ENCODE peak calls at places on chromosome 2, in five cellular contexts. J is spleen, C is body of pancreas, H is K562, N is esophagus squamous epithelium. G is an unnamed sample.

GRCh38 chr2:182767578-182767977 is 51.5 kb downstream of the DNAJC10 start:
- DNase-seq in J (no peak), C (no peak), H (no peak), N (no peak), G (peak; percentile 13)

GRCh38 chr2:79393806-79394484 is 118.9 kb upstream of the CTNNA2 start:
- DNase-seq in J (no peak), C (peak; percentile 8), H (no peak), N (no peak), G (no peak)

GRCh38 chr2:7794916-7795315 is 877.7 kb downstream of the RNF144A start:
- DNase-seq in J (no peak), C (peak; percentile 60), H (no peak), N (no peak), G (no peak)

GRCh38 chr2:16405551-16405950 is 260.1 kb downstream of the CYRIA start:
- DNase-seq in J (no peak), C (no peak), H (no peak), N (no peak), G (peak; percentile 65)

GRCh38 chr2:133045787-133046186 is 375.8 kb upstream of the LYPD1 start:
- DNase-seq in J (no peak), C (no peak), H (no peak), N (no peak), G (no peak)

GRCh38 chr2:127157651-127158460 is 50.9 kb upstream of the BIN1 start:
- DNase-seq in J (no peak), C (no peak), H (no peak), N (no peak), G (no peak)

GRCh38 chr2:99857867-99858444 is 284.4 kb downstream of the AFF3 start:
- DNase-seq in J (no peak), C (no peak), H (no peak), N (no peak), G (no peak)

GRCh38 chr2:166565501-166565900 is 71.5 kb upstream of the SCN7A start:
- DNase-seq in J (no peak), C (no peak), H (no peak), N (no peak), G (no peak)

GRCh38 chr2:28750316-28751101 is 1.1 kb upstream of the PPP1CB start:
- DNase-seq in J (no peak), C (peak; percentile 50), H (peak; percentile 23), N (no peak), G (peak; percentile 75)

GRCh38 chr2:160582481-160583161 is 89.0 kb upstream of the RBMS1 start:
- DNase-seq in J (no peak), C (peak; percentile 27), H (no peak), N (no peak), G (no peak)

GRCh38 chr2:2861666-2862240 is 515.9 kb downstream of the EIPR1 start:
- DNase-seq in J (peak; percentile 58), C (no peak), H (no peak), N (no peak), G (no peak)

GRCh38 chr2:217090024-217090473 is 230.2 kb upstream of the TNP1 start:
- DNase-seq in J (no peak), C (no peak), H (peak; percentile 45), N (no peak), G (peak; percentile 18)

GRCh38 chr2:46901611-46902010 is 14.0 kb downstream of the MCFD2 start:
- DNase-seq in J (no peak), C (no peak), H (no peak), N (no peak), G (no peak)

DNA sequence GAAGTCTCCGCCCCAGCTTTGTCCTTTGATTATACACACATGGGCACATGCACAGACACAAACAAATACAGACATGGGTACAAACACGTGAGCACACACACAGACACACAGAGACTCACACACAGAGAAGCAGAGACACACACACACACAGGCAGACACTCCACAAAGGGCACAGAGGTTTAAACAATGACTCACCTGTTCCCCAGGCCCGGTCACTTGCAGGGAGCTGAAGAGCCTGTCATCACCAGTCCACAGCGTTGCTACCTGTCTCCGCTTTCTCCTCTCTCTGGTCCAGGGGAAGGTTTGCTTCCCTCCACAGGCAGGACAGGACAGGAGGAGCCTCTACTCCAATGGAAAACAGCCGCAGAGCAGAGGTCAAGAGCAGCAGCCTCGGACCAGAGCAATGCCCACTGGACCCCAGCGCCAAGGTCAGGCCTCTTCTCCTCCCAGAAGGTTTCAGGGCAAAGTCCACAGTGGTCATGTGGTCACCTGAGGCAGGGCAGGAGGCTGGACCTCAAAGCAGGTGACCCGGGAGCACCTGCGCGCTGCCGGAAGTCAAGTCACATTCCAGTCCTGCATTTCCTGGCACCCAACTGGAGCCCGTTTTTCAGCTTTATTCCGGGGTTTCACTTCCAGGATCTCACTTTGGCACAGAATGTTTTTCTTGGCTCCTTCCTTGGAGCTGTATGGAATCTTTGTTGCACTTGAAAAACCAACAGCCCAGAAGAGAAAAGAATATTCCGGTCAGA is at the start of gene RAB17:
- DNase-seq in J (peak; percentile 49), C (peak; percentile 94), H (no peak), N (no peak), G (no peak)
- TF ChIP-seq POLR2A in J (no peak), C (peak; percentile 14), H (no peak), N (no peak), G (no peak)

GRCh38 chr2:231715499-231715837 is 7.1 kb downstream of the PTMA start:
- DNase-seq in J (no peak), C (no peak), H (no peak), N (no peak), G (no peak)

GRCh38 chr2:231715988-231716616 is 7.8 kb downstream of the PTMA start:
- DNase-seq in J (peak; percentile 77), C (no peak), H (peak; percentile 25), N (no peak), G (no peak)

GRCh38 chr2:231711677-231712461 is 3.5 kb downstream of the PTMA start:
- DNase-seq in J (peak; percentile 77), C (no peak), H (no peak), N (no peak), G (no peak)

GRCh38 chr2:231714639-231715498 is 6.5 kb downstream of the PTMA start:
- DNase-seq in J (peak; percentile 90), C (peak; percentile 78), H (peak; percentile 51), N (no peak), G (peak; percentile 84)

DNA sequence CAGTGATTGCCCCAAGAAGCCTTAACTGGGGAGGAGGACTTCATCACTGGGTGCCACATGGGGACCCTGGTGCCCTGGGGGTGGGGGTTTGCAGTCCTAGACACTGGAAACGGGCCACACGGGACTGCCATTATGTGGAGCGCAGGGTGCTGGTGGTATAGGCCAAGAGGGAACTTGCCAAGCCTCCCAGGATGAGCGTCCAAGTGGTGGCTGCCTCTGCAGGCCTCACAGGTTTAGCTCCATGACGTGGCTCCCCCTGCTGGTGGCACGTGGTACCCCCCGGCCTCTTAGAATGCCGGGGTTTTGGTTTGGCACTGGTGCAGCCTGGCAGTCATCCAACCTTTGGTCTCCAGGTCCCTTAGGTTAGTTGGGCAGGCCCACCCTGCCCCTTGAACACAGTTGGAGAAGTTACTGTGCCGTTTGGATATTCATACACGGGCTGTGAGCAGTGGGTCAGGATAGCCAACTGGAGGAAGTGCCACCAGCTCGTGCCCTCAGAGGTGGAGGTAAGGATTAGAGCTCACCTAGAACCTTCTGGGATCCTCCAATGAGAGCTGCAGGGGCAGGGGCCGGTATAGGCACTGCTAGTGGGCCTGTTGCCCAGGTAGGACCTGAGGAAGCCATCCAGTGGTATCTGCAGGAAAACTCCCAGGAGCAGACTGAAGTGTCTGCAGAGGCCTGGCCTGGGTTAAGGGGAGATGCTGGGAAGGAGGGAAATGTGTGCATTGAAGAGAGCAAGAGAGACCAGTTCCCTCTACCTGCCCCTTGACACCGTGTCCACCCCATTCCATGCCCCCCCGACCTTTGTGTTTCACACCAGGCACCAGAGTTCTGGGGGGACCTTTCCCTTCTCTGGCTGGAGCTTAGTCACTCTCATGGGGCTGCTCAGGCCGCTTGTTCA is 5.7 kb downstream of the PTMA start:
- DNase-seq in J (peak; percentile 96), C (peak; percentile 93), H (peak; percentile 46), N (peak; percentile 58), G (peak; percentile 95)
- TF ChIP-seq POLR2A in J (no peak), C (no peak), H (peak; percentile 80), N (no peak), G (peak; percentile 65)

GRCh38 chr2:1653137-1653789 is 91.1 kb downstream of the PXDN start:
- DNase-seq in J (peak; percentile 67), C (peak; percentile 37), H (no peak), N (no peak), G (no peak)

GRCh38 chr2:1655461-1655860 is 88.9 kb downstream of the PXDN start:
- DNase-seq in J (peak; percentile 41), C (no peak), H (no peak), N (no peak), G (no peak)

GRCh38 chr2:1656326-1656960 is 87.9 kb downstream of the PXDN start:
- DNase-seq in J (peak; percentile 49), C (no peak), H (no peak), N (no peak), G (no peak)

GRCh38 chr2:1654696-1655374 is 89.5 kb downstream of the PXDN start:
- DNase-seq in J (peak; percentile 35), C (no peak), H (no peak), N (no peak), G (no peak)

DNA sequence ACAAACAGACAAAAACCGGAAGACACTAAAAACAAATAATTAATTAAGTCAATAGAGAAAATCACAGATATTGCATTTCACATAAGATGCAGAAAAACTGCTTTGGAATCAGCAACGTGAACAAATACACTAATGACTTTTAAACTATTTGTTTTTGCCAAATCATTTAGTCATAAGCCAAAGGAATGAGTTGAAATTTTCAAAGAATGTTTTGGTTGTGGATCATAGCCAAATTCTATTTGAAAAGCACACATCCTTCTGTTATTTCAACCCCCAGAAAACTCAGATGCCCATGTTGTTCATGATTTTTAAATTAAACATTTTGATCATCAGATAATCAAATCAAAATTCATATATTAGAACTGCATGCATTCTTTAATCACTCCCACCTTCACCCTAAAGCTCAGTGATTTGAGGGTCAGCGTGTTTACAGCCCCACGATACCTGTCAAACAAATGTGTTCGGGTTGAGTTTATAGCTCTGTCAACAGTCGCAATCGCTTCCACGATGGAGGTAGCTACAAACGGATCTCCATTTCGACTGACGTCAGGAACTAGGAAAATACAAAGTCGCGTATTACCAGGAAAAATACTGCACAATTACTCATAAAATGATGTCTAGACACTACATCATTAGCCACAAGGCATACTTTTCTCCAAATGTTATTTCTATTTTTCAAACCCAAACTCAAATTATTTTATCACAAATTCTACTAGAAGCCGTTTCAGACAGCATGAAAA is 90.2 kb downstream of the PXDN start:
- DNase-seq in J (no peak), C (no peak), H (no peak), N (no peak), G (no peak)
- TF ChIP-seq POLR2A in J (no peak), C (no peak), H (no peak), N (no peak), G (no peak)

DNA sequence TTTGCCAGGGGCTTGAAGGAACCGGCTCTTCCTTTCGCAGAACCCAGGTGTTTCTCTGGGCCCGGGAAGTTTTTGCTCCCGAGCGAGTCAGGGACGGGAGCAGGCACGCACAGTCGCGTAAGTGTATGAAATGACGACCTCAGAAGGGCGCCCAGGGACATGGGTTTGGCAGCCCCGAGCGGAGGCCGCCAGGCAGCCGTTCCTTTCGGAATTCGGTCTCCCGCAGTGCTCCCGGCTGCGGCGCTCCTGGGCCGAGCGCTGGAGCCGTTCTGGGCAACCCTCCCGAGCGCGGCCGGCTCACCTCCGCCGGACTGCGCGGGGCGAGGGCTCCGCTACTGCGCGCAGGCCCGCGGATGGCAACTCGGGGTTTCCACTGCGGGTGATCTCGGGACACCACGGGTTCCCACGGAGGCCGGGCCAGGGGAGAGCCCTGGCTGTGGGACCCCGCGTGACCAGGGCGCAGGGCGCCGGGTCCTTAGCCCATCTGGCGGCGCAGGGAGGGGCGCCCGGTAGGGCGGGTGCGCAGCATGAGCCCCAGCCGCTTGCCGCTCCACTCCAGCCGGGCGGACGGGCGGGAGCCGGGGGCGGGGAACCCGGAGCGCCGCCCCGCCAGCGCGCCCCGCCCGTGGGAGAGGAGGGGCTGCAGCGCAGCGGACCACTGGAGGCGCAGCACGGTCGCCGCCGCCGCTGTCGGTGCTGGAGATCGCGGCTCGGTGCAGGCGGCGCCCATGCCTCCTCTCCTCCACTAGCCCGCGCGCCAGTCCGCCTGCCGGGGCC is at the start of gene OSBPL6:
- DNase-seq in J (peak; percentile 85), C (peak; percentile 89), H (peak; percentile 95), N (no peak), G (peak; percentile 93)
- TF ChIP-seq POLR2A in J (no peak), C (peak; percentile 57), H (peak; percentile 59), N (no peak), G (peak; percentile 44)